ENCODE peak calls at places on chromosome 2, in nine cellular contexts. K is astrocyte of the spinal cord; N is T follicular helper cell; C is nucleus accumbens; B is caudate nucleus; P is NCI-H1694; S is left kidney; G is aorta; Q is activated CD4-positive, alpha-beta T cell treated with anti-CD3 and anti-CD28 coated beads, Interleukin-2, amount 50 U/mL, for 48 hours. X is an unnamed sample.

GRCh38 chr2:457792-458430 is 170.0 kb upstream of the ALKAL2 start:
- DNase-seq in K (no peak), N (no peak), C (no peak), B (no peak), P (no peak), S (no peak), G (no peak), Q (no peak), X (no peak)

GRCh38 chr2:63680455-63680854 is 91.7 kb downstream of the MDH1 start:
- DNase-seq in K (no peak), N (no peak), C (no peak), B (no peak), P (no peak), S (no peak), G (no peak), Q (no peak), X (no peak)

GRCh38 chr2:27164960-27165763 is 16.4 kb downstream of the TCF23 start:
- DNase-seq in K (no peak), N (no peak), C (no peak), B (no peak), P (no peak), S (no peak), G (no peak), Q (no peak), X (no peak)

GRCh38 chr2:133986881-133987793 is 266.7 kb upstream of the MGAT5 start:
- DNase-seq in K (no peak), N (no peak), C (no peak), B (no peak), P (no peak), S (no peak), G (no peak), Q (no peak), X (no peak)

GRCh38 chr2:32627901-32628645 is at the start of gene TTC27:
- DNase-seq in K (peak), N (peak), C (peak), B (peak), P (peak), S (peak), G (peak), Q (peak), X (peak)

GRCh38 chr2:159615936-159616733 is at the start of gene BAZ2B:
- DNase-seq in K (peak), N (no peak), C (peak), B (peak), P (peak), S (peak), G (peak), Q (peak), X (peak)

GRCh38 chr2:157170299-157170698 is 87.2 kb upstream of the GALNT5 start:
- DNase-seq in K (no peak), N (no peak), C (no peak), B (no peak), P (no peak), S (no peak), G (no peak), Q (no peak), X (no peak)

GRCh38 chr2:73897934-73898333 is 5.1 kb downstream of the ACTG2 start:
- DNase-seq in K (no peak), N (no peak), C (no peak), B (no peak), P (no peak), S (no peak), G (peak), Q (no peak), X (no peak)

GRCh38 chr2:172215172-172215935 is 112.7 kb upstream of the DLX2 start:
- DNase-seq in K (no peak), N (no peak), C (no peak), B (no peak), P (no peak), S (no peak), G (no peak), Q (no peak), X (no peak)

GRCh38 chr2:191217580-191217979 is 27.6 kb upstream of the MYO1B start:
- DNase-seq in K (peak), N (no peak), C (no peak), B (no peak), P (no peak), S (peak), G (no peak), Q (no peak), X (no peak)

GRCh38 chr2:80266231-80266630 is 38.3 kb downstream of the LRRTM1 start:
- DNase-seq in K (no peak), N (no peak), C (no peak), B (no peak), P (no peak), S (no peak), G (no peak), Q (no peak), X (no peak)

GRCh38 chr2:64837925-64838641 is 151.1 kb upstream of the SLC1A4 start:
- DNase-seq in K (no peak), N (no peak), C (no peak), B (no peak), P (no peak), S (no peak), G (no peak), Q (no peak), X (no peak)